ENCODE peak calls at places on chromosomes 3 and 15, in eight cellular contexts. W, R, S, B, D, A, Q and F are unnamed samples.

GRCh38 chr15:64464271-64465005 is 4.1 kb downstream of the ZNF609 start:
- DNase-seq in W (no peak), B (no peak), S (no peak), A (no peak), R (no peak), Q (no peak), D (peak), F (no peak)

GRCh38 chr3:159451482-159451881 is 537.2 kb upstream of the IL12A start:
- DNase-seq in D (no peak), Q (no peak), R (no peak), A (no peak), W (no peak), B (no peak), S (no peak), F (no peak)

GRCh38 chr3:161503271-161503670 is 6.7 kb downstream of the OTOL1 start:
- DNase-seq in S (no peak), B (no peak), D (no peak), R (no peak), Q (no peak), A (no peak), W (no peak), F (no peak)

GRCh38 chr3:86923071-86923476 is 67.9 kb downstream of the VGLL3 start:
- DNase-seq in D (peak), S (no peak), B (peak), R (no peak), A (no peak), W (peak), Q (peak), F (no peak)

GRCh38 chr3:72496055-72496690 is 352.1 kb downstream of the SHQ1 start:
- DNase-seq in R (no peak), B (no peak), Q (no peak), W (no peak), S (no peak), A (no peak), D (no peak), F (no peak)

GRCh38 chr3:64163755-64164148 is 61.5 kb downstream of the PRICKLE2 start:
- DNase-seq in Q (peak), B (peak), A (no peak), D (peak), S (peak), W (no peak), R (no peak), F (no peak)

GRCh38 chr15:37004373-37004869 is 95.9 kb downstream of the MEIS2 start:
- DNase-seq in S (no peak), A (no peak), B (no peak), R (no peak), D (no peak), Q (no peak), W (no peak), F (no peak)

GRCh38 chr3:187646906-187647660 is 23.1 kb downstream of the SST start:
- DNase-seq in W (no peak), D (no peak), S (no peak), B (no peak), R (no peak), A (no peak), Q (no peak), F (no peak)

GRCh38 chr3:52546111-52546901 is 9.9 kb downstream of the UQCC5 start:
- DNase-seq in D (peak), B (no peak), W (no peak), R (no peak), A (no peak), S (no peak), Q (no peak), F (no peak)

GRCh38 chr3:48592519-48593087 is 2.5 kb downstream of the COL7A1 start:
- DNase-seq in Q (no peak), R (no peak), B (no peak), A (no peak), W (no peak), D (peak), S (no peak), F (no peak)

GRCh38 chr3:35772364-35773009 is 133.2 kb downstream of the ARPP21 start:
- DNase-seq in B (no peak), A (no peak), D (no peak), R (no peak), S (no peak), W (peak), Q (no peak), F (no peak)

GRCh38 chr3:141465221-141465620 is 21.6 kb upstream of the RASA2 start:
- DNase-seq in R (no peak), W (no peak), A (no peak), B (no peak), S (no peak), D (peak), Q (peak), F (no peak)

GRCh38 chr3:52128118-52128683 is 26.0 kb downstream of the POC1A start:
- DNase-seq in S (no peak), Q (peak), R (no peak), W (peak), B (peak), D (peak), A (no peak), F (no peak)

GRCh38 chr3:54891540-54891897 is 36.3 kb downstream of the LRTM1 start:
- DNase-seq in B (peak), R (no peak), Q (peak), A (peak), D (peak), S (no peak), W (peak), F (peak)
- TF ChIP-seq CTCF in B (peak), R (no peak), Q (peak), A (peak), D (peak), S (no peak), W (peak), F (no peak)

GRCh38 chr3:62261121-62261520 is 112.2 kb downstream of the FEZF2 start:
- DNase-seq in B (no peak), A (no peak), S (no peak), Q (no peak), D (no peak), W (no peak), R (no peak), F (no peak)
- TF ChIP-seq CTCF in B (no peak), A (no peak), S (no peak), Q (no peak), D (no peak), W (no peak), R (no peak), F (no peak)

DNA sequence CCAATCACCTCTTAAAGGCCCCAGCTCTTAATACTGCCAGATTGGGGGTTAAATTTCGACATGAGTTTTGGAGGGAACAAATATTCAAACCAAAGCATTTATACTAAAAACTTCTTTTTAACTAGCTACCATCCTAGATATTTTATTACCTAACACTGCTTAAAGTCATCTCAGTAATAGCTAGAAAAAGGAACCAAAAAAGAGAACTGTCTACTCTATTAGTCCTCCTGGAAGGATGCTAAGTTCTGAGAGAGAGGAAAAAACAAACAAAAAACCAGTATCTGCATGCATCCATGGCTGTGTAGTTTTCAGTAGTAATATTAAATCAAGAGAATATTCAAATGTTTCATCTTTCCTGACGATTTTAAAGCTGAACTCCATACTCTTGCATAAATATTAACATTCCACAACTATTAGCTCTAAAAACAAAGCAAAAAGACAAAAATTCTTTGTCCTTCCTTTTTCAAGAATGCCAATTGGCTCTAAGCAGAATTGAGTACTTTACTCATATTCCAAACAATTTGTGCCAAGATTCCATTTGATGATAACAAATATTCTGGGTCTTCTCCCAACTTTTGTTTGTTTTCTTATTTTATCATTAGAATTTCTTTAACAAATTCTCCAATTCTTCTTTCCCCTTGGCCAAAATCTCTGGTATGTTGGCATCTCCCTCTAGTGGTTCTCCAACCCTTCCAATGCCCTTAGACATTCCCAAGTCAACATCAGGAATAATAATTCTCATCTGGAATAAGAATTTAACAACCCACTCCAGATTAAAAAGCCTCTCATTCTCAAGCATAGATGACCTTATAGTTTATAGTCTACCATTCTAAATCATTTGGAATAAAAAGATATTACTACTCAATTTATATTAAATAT is 5.5 kb downstream of the CPOX start:
- DNase-seq in S (no peak), R (no peak), B (no peak), W (no peak), D (peak), Q (no peak), A (no peak), F (no peak)
- TF ChIP-seq CTCF in S (no peak), R (no peak), B (peak), W (no peak), D (peak), Q (peak), A (no peak), F (no peak)

DNA sequence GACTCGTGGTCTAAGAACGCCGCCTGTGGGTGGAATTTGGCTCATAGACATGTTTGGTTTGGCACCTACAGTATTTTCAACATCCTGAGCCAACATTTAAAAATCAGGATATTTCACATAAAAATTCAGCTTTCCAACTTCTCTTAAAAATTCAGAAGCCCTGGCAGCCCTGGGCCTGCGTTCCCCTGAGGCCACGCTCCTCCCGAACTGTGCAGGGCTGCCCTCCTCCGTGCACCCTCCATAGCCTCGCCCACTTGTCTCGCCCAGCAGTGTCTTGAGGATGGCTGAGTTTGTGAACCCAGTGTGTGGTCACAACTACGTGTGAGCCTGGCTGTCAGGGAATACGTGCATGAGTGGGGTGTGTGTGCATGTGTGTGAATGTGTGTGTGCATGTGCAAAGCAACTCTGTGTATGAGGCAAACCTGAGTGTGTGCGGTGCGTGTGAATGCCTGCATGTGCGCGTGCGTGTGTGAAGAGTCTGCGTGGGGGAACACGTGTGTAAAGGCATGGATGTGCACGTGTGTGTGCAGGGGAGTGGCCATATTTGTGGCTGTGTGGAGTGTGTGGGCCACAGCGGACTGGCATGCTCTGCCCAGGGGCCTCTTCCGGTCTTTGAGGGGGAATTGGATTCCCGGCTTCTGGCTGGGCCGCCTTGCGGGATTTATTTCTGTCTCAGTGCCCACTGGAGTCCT is 30.9 kb downstream of the PTH1R start:
- DNase-seq in S (no peak), D (peak), A (peak), Q (peak), R (no peak), W (peak), B (no peak), F (no peak)
- TF ChIP-seq CTCF in S (no peak), D (peak), A (no peak), Q (peak), R (no peak), W (no peak), B (no peak), F (no peak)